ENCODE peak calls at places on chromosomes 7 and 10, in ten cellular contexts. S is A549, D is stomach, O is tibial nerve, E is GM12878, P is ovary, T is suprapubic skin, W is K562, F is H1, K is transverse colon. Q is an unnamed sample.

GRCh38 chr7:24842449-24843241 is 85.4 kb upstream of the GSDME start:
- DNase-seq in T (no peak), D (no peak), W (no peak), K (no peak), O (no peak), S (no peak), F (no peak), E (no peak), P (no peak), Q (no peak)

GRCh38 chr7:369476-369980 is 79.6 kb downstream of the FOXL3 start:
- DNase-seq in W (no peak), E (no peak), T (no peak), K (peak), F (no peak), S (no peak), O (no peak), D (peak), P (no peak), Q (peak)

GRCh38 chr7:75920431-75921161 is 5.6 kb downstream of the POR start:
- DNase-seq in P (no peak), K (peak), W (peak), O (no peak), T (no peak), S (no peak), D (peak), E (no peak), F (no peak), Q (no peak)

GRCh38 chr7:37666026-37666780 is 17.4 kb upstream of the GPR141 start:
- DNase-seq in K (no peak), S (peak), P (no peak), D (no peak), W (no peak), E (no peak), T (no peak), F (no peak), O (no peak), Q (no peak)

GRCh38 chr10:93384006-93384405 is 98.1 kb downstream of the MYOF start:
- DNase-seq in T (no peak), D (no peak), S (peak), P (no peak), E (no peak), F (no peak), K (no peak), O (no peak), W (no peak), Q (no peak)

GRCh38 chr10:129799942-129800341 is 164.1 kb downstream of the EBF3 start:
- DNase-seq in T (no peak), F (no peak), P (no peak), K (no peak), D (peak), W (no peak), S (no peak), E (no peak), O (no peak), Q (no peak)

GRCh38 chr10:86535057-86535882 is 13.7 kb upstream of the WAPL start:
- DNase-seq in D (peak), S (peak), O (peak), K (peak), P (peak), F (no peak), T (peak), W (peak), E (no peak), Q (peak)

GRCh38 chr10:88946200-88946599 is 6.4 kb downstream of the ACTA2 start:
- DNase-seq in K (no peak), E (no peak), P (no peak), F (no peak), S (no peak), D (no peak), W (no peak), O (no peak), T (no peak), Q (no peak)

GRCh38 chr7:52249741-52250140 is 785.7 kb upstream of the POM121L12 start:
- DNase-seq in O (no peak), T (no peak), W (no peak), F (no peak), K (no peak), P (no peak), D (no peak), E (no peak), S (no peak), Q (no peak)

GRCh38 chr7:70693690-70694356 is 438.1 kb upstream of the GALNT17 start:
- DNase-seq in O (peak), W (no peak), S (peak), E (no peak), F (no peak), D (peak), K (peak), T (peak), P (peak), Q (peak)

GRCh38 chr7:141460781-141461715 is 90.2 kb upstream of the AGK start:
- DNase-seq in E (no peak), F (no peak), P (no peak), O (no peak), W (peak), D (no peak), S (no peak), T (no peak), K (no peak), Q (no peak)

GRCh38 chr7:139776486-139777303 is 1.1 kb downstream of the HIPK2 start:
- DNase-seq in S (peak), O (no peak), W (peak), T (no peak), F (no peak), P (peak), E (peak), K (peak), D (no peak), Q (no peak)

GRCh38 chr7:99127636-99128035 is 16.3 kb downstream of the SMURF1 start:
- DNase-seq in P (no peak), T (no peak), K (no peak), D (no peak), O (no peak), F (no peak), E (no peak), S (no peak), W (no peak), Q (no peak)

GRCh38 chr10:45302573-45302972 is 12.8 kb downstream of the OR13A1 start:
- DNase-seq in D (no peak), E (no peak), T (no peak), W (peak), K (no peak), P (no peak), S (no peak), O (no peak), F (no peak), Q (no peak)

GRCh38 chr7:95011156-95011928 is 103.9 kb downstream of the PPP1R9A start:
- DNase-seq in S (peak), D (no peak), T (no peak), K (no peak), P (no peak), E (no peak), O (no peak), W (no peak), F (no peak), Q (no peak)

GRCh38 chr7:145698526-145699262 is 417.9 kb upstream of the CNTNAP2 start:
- DNase-seq in E (no peak), W (peak), T (no peak), F (no peak), D (no peak), S (no peak), K (no peak), P (no peak), O (no peak), Q (no peak)

GRCh38 chr7:40436761-40437160 is 302.0 kb downstream of the SUGCT start:
- DNase-seq in K (no peak), P (no peak), D (no peak), S (no peak), F (no peak), E (no peak), T (no peak), O (no peak), W (no peak), Q (no peak)

GRCh38 chr7:141456298-141456697 is 94.9 kb upstream of the AGK start:
- DNase-seq in P (no peak), T (no peak), W (no peak), K (no peak), F (no peak), S (peak), D (no peak), E (no peak), O (no peak), Q (no peak)

GRCh38 chr10:50561816-50562215 is 61.9 kb downstream of the SGMS1 start:
- DNase-seq in E (no peak), T (no peak), S (no peak), P (no peak), D (no peak), F (no peak), W (peak), K (no peak), O (no peak), Q (no peak)

GRCh38 chr10:29658984-29659769 is 24.4 kb upstream of the SVIL start:
- DNase-seq in W (peak), E (peak), S (peak), F (no peak), O (no peak), K (peak), D (peak), T (no peak), P (peak), Q (peak)

GRCh38 chr10:63155388-63156028 is 22.4 kb downstream of the NRBF2 start:
- DNase-seq in F (no peak), E (no peak), K (no peak), P (no peak), W (no peak), D (no peak), S (no peak), T (no peak), O (no peak), Q (no peak)

DNA sequence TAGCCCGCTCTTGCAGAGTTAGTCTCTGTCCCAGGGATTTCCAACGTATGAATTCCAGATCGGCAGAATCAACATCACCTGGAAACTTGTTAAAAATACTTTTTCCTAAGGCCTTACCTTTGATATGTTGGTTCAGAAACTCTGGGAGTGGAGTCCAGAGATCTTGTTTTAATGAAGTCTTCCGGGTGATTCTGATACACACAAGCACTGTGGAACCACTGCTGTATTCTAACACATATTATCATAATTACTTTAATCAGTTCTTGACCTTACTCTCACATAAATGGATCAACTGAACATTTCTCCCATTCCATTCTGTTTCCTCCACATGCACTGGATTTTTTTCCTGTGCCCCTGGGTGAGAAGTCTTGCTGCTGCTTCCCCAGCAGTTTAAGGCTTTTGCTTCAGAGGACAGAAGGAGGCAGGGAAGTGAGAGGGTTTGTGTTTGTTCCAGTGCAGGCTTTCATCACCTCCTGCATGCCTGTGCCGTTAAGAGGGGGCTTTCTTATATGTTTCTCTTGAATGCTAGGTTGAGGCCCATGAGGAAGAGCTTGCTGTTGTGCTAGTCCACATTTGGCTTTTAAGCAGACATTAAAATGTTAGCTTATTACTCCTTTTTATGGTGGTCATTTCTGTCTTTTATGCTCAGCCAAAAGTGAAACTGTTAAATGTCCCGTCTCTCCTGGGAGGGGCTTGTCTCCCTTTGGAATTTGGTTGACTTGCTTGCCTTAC is 32.4 kb downstream of the CCSER2 start:
- DNase-seq in T (no peak), D (no peak), F (no peak), E (no peak), P (no peak), S (no peak), K (no peak), W (no peak), O (no peak), Q (no peak)
- TF ChIP-seq EP300 in T (no peak), D (no peak), F (no peak), E (no peak), P (no peak), S (no peak), K (no peak), W (no peak), O (no peak), Q (no peak)

GRCh38 chr10:100658269-100658668 is 87.1 kb upstream of the PAX2 start:
- DNase-seq in P (no peak), D (no peak), T (no peak), K (no peak), S (no peak), W (no peak), E (no peak), F (no peak), O (no peak), Q (no peak)
- TF ChIP-seq EP300 in P (no peak), D (no peak), T (no peak), K (no peak), S (no peak), W (no peak), E (no peak), F (no peak), O (no peak), Q (no peak)

DNA sequence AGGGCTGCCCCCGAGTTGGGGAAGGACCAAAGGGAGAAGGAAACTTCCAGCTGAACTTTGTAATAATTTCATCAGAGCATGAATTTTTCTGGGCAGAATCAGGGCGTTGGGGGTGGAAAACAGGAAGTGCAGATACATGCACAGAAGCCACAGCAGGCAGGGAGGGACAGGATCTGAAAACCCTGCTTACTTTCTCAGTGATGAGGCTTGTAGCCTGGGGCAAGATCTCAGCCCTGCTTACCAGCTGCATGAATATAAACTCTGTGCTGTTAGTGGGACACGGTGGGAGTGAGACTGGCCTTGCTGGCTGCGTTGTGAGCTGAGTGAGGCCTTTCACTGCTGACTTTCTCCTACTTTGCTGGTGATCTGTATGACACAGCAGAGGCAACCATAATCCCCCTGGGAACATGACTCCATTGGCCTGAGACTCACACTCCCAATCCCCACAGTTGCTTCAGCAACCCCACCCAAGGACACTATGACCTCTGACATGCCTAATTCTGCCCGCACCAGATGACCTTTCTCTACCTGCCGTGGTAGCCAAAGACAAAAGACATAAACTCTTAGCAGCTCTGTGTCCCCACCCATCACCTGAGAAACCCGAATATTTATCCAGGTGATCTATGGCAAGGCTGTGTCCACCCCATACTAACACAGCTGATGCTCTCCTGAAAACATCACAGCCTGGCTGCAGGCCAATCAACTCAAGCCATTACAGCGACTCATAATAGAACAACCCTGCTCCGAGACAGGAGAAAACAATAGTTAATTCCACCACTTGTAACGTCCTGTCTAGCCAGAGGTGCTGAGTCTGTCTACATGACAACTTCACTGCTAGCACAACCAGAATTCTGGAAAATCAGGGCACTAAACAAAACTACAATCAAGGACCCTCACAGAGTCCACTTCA is 190.7 kb upstream of the CHRM2 start:
- DNase-seq in K (no peak), O (no peak), F (no peak), W (no peak), D (no peak), P (no peak), T (no peak), E (no peak), S (no peak), Q (no peak)
- TF ChIP-seq EP300 in K (no peak), O (no peak), F (no peak), W (no peak), D (no peak), P (no peak), T (no peak), E (no peak), S (no peak), Q (no peak)

GRCh38 chr10:124589491-124590006 is 127.9 kb downstream of the LHPP start:
- DNase-seq in E (no peak), D (peak), O (no peak), T (no peak), W (no peak), F (no peak), P (peak), S (no peak), K (no peak), Q (no peak)
- TF ChIP-seq EP300 in E (no peak), D (no peak), O (no peak), T (no peak), W (no peak), F (no peak), P (no peak), S (no peak), K (no peak), Q (no peak)